ENCODE peak calls at places on chromosomes 4 and X, in eight cellular contexts. Z is RWPE2; O is pancreas; X is naive thymus-derived CD4-positive, alpha-beta T cell; Y is lower lobe of right lung; S is hepatocyte; E is PC-3; B is cardiac muscle cell. U is an unnamed sample.
A peak's percentile ranks its signal among the peaks of the same experiment; 100 is the strongest.

GRCh38 chr4:8050555-8051206 is 107.9 kb downstream of the ABLIM2 start:
- DNase-seq in Z (no peak), O (peak; percentile 53), X (no peak), Y (peak; percentile 80), S (peak; percentile 64), E (no peak), B (peak; percentile 78), U (peak; percentile 82)

GRCh38 chr4:182969651-182970279 is 52.6 kb upstream of the DCTD start:
- DNase-seq in Z (no peak), O (no peak), X (no peak), Y (no peak), S (no peak), E (peak; percentile 45), B (no peak), U (no peak)

GRCh38 chr4:147284935-147285334 is 196.0 kb upstream of the EDNRA start:
- DNase-seq in Z (no peak), O (no peak), X (no peak), Y (no peak), S (no peak), E (no peak), B (no peak), U (no peak)

GRCh38 chr4:94976371-94977011 is 218.7 kb downstream of the BMPR1B start:
- DNase-seq in Z (no peak), O (no peak), X (no peak), Y (no peak), S (no peak), E (peak; percentile 78), B (peak; percentile 75), U (peak; percentile 25)

GRCh38 chrX:16882188-16882587 is 12.0 kb upstream of the RBBP7 start:
- DNase-seq in Z (no peak), O (peak; percentile 32), X (no peak), Y (peak; percentile 52), S (peak; percentile 47), E (peak; percentile 23), B (peak; percentile 53), U (peak; percentile 28)

GRCh38 chr4:113881256-113881655 is 98.2 kb downstream of the ARSJ start:
- DNase-seq in Z (no peak), O (no peak), X (no peak), Y (no peak), S (no peak), E (peak; percentile 19), B (no peak), U (no peak)

GRCh38 chrX:15680401-15680800 is 15.8 kb upstream of the CLTRN start:
- DNase-seq in Z (no peak), O (no peak), X (no peak), Y (no peak), S (peak; percentile 30), E (peak; percentile 58), B (peak; percentile 51), U (no peak)

GRCh38 chr4:59122626-59123025 is 2012.4 kb upstream of the IGFBP7 start:
- DNase-seq in Z (no peak), O (no peak), X (no peak), Y (no peak), S (no peak), E (no peak), B (no peak), U (no peak)

GRCh38 chr4:172601195-172601594 is 567.4 kb upstream of the GALNT7 start:
- DNase-seq in Z (no peak), O (no peak), X (no peak), Y (no peak), S (no peak), E (peak; percentile 60), B (no peak), U (no peak)

GRCh38 chr4:25953740-25954139 is 39.7 kb downstream of the SMIM20 start:
- DNase-seq in Z (no peak), O (no peak), X (no peak), Y (no peak), S (no peak), E (peak; percentile 77), B (peak; percentile 38), U (no peak)

GRCh38 chrX:132692066-132692465 is 203.2 kb upstream of the MBNL3 start:
- DNase-seq in Z (no peak), O (no peak), X (no peak), Y (peak; percentile 43), S (peak; percentile 9), E (no peak), B (peak; percentile 42), U (no peak)

GRCh38 chr4:2695661-2696060 is 60.5 kb downstream of the TNIP2 start:
- DNase-seq in Z (no peak), O (no peak), X (no peak), Y (no peak), S (no peak), E (no peak), B (no peak), U (no peak)

GRCh38 chr4:2694691-2695090 is 61.4 kb downstream of the TNIP2 start:
- DNase-seq in Z (no peak), O (no peak), X (no peak), Y (no peak), S (no peak), E (no peak), B (no peak), U (no peak)

GRCh38 chr4:2698504-2698903 is 57.6 kb downstream of the TNIP2 start:
- DNase-seq in Z (no peak), O (no peak), X (no peak), Y (no peak), S (no peak), E (no peak), B (no peak), U (no peak)

GRCh38 chr4:2697995-2698414 is 58.1 kb downstream of the TNIP2 start:
- DNase-seq in Z (no peak), O (no peak), X (no peak), Y (no peak), S (no peak), E (no peak), B (no peak), U (no peak)

GRCh38 chr4:2696423-2696822 is 59.7 kb downstream of the TNIP2 start:
- DNase-seq in Z (no peak), O (no peak), X (no peak), Y (no peak), S (no peak), E (no peak), B (no peak), U (no peak)
- H3K4me1 ChIP-seq in Z (no peaks in the 10 kb centered on the region), O (no peaks in the 10 kb centered on the region), X (no peaks in the 10 kb centered on the region), Y (no peaks in the 10 kb centered on the region), S (no peaks in the 10 kb centered on the region), E (no peaks in the 10 kb centered on the region), B (no peaks in the 10 kb centered on the region), U (no peaks in the 10 kb centered on the region)

DNA sequence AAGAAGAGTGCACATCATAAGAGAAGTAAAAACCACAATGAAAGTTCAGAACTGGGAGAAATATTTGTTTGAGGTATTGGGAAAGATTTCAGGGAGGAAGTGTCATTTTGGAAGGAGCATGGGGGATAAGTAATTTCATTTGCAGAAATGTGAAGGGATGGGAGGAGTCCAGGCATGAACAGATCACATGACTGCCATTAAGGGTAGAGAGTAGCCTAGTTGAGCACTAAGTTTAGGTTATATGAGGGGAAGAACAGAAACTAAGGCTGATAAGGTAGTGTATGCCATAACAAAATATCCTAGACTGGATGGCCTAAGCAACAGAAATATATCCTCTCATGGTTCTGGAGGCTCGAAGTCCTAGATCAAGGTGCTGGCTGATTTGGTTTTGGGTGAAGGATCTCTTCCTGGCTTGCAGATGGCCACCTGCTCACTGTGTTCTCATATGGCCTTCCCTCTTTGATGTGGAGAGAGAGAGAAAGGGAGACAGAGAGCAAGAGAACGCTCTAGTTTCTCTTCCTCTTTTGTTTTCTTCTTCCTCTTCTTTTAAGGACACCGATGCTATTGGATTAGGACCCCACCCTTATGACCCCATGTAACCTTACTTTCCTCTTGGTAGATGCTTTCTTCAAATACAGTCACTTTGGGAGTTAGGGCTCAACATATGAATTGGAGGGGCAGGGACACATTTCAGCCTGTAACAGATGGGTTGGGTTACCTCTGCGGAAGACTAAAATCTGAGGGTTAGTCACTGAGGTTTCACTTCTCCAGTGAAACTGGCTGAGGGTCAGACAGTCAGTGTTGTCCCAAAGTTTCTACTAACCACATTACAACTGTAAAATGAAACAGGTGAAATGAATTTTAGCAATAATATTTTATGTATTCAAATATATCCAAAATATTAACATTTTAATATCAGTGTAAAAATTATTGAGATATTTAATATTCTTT is 77.9 kb downstream of the EGF start:
- DNase-seq in Z (no peak), O (no peak), X (no peak), Y (no peak), S (no peak), E (no peak), B (no peak), U (no peak)
- H3K4me1 ChIP-seq in Z (peaks cover 18% of the 10 kb centered on the region), O (no peaks in the 10 kb centered on the region), X (no peaks in the 10 kb centered on the region), Y (no peaks in the 10 kb centered on the region), S (no peaks in the 10 kb centered on the region), E (peaks cover 15% of the 10 kb centered on the region), B (peaks cover 6% of the 10 kb centered on the region), U (no peaks in the 10 kb centered on the region)

DNA sequence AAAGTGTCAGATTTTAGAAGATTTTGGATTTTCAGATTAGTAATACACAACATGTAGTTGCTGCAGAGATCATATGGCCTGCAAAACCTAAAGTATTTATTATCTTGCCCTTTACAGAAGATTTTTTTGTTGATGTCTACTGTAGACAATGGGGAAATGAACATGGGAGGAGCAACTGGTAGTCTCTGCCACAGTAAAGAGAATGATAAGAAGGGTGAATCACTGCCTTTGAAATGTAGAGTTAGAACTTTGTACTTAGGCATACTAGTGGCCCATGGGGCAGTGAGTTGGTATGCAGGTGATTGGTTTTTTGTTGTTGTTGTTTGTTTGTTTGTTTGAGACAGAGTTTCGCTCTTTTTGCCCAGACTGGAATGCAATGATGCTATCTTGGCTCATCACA is 50.1 kb downstream of the GAB1 start:
- DNase-seq in Z (no peak), O (no peak), X (no peak), Y (no peak), S (peak; percentile 34), E (peak; percentile 27), B (no peak), U (no peak)
- H3K4me1 ChIP-seq in Z (peaks cover 34% of the 10 kb centered on the region), O (peaks cover 32% of the 10 kb centered on the region), X (no peaks in the 10 kb centered on the region), Y (peaks cover 81% of the 10 kb centered on the region), S (peaks cover 47% of the 10 kb centered on the region), E (peaks cover 32% of the 10 kb centered on the region), B (peaks cover 44% of the 10 kb centered on the region), U (no peaks in the 10 kb centered on the region)

GRCh38 chr4:41877020-41877796 is 58.0 kb upstream of the TMEM33 start:
- DNase-seq in Z (no peak), O (no peak), X (no peak), Y (no peak), S (no peak), E (no peak), B (no peak), U (peak; percentile 73)

GRCh38 chr4:41873380-41874295 is 61.6 kb upstream of the TMEM33 start:
- DNase-seq in Z (no peak), O (no peak), X (no peak), Y (no peak), S (no peak), E (no peak), B (no peak), U (peak; percentile 97)

GRCh38 chr4:41878170-41878941 is 56.9 kb upstream of the TMEM33 start:
- DNase-seq in Z (no peak), O (no peak), X (no peak), Y (no peak), S (no peak), E (no peak), B (no peak), U (peak; percentile 72)

GRCh38 chr4:41874873-41875272 is 60.4 kb upstream of the TMEM33 start:
- DNase-seq in Z (no peak), O (no peak), X (no peak), Y (no peak), S (no peak), E (no peak), B (no peak), U (no peak)

DNA sequence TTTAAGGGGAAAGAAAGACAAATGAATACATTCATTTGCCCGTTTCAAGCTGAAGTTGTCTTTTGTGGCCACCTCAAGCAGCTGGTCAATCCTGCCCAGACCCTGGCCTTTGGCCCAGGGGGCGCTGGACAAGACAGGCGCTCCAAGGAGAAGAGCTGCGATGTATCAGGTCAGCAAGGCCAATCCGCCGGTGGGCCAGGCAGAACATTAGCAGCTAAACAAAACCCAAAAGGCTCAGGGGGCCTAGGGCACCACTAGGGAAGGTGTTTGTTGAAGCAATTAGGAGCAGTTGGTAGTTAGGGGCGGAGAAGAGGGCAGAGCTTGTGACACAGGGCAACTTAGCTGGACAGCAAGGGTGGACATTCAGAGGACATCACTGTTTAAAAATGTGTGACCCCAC is 60.8 kb upstream of the TMEM33 start:
- DNase-seq in Z (no peak), O (no peak), X (no peak), Y (no peak), S (no peak), E (no peak), B (no peak), U (peak; percentile 31)
- H3K4me1 ChIP-seq in Z (no peaks in the 10 kb centered on the region), O (no peaks in the 10 kb centered on the region), X (no peaks in the 10 kb centered on the region), Y (no peaks in the 10 kb centered on the region), S (no peaks in the 10 kb centered on the region), E (no peaks in the 10 kb centered on the region), B (no peaks in the 10 kb centered on the region), U (peaks cover 62% of the 10 kb centered on the region)

U was measured in BE2C.